ENCODE peak calls at places on chromosomes 16 and 17, in five cellular contexts. J, Z, W, T and U are unnamed samples.

GRCh38 chr17:74372426-74372825 is 5.1 kb downstream of the GPR142 start:
- DNase-seq in J (no peak), Z (no peak), W (no peak), T (no peak), U (no peak)

GRCh38 chr16:19169081-19169639 is 1.1 kb downstream of the SYT17 start:
- DNase-seq in J (no peak), Z (no peak), W (no peak), T (no peak), U (no peak)

GRCh38 chr16:81657731-81658130 is 121.4 kb upstream of the PLCG2 start:
- DNase-seq in J (no peak), Z (peak; percentile 85), W (no peak), T (peak; percentile 35), U (no peak)

GRCh38 chr17:9825751-9826150 is at the start of gene GLP2R:
- DNase-seq in J (no peak), Z (peak; percentile 75), W (no peak), T (no peak), U (no peak)

GRCh38 chr16:983044-984030 is 1.8 kb downstream of the SOX8 start:
- DNase-seq in J (no peak), Z (no peak), W (no peak), T (no peak), U (no peak)

GRCh38 chr17:77370536-77370935 is 229.8 kb downstream of the SEC14L1 start:
- DNase-seq in J (no peak), Z (peak; percentile 66), W (no peak), T (no peak), U (no peak)

GRCh38 chr16:58249388-58249779 is 45.4 kb downstream of the PRSS54 start:
- DNase-seq in J (no peak), Z (no peak), W (no peak), T (no peak), U (no peak)

GRCh38 chr16:81873843-81874752 is 95.0 kb downstream of the PLCG2 start:
- DNase-seq in J (peak; percentile 73), Z (no peak), W (peak; percentile 45), T (peak; percentile 62), U (peak; percentile 58)

GRCh38 chr16:56931253-56931768 is 631 bp upstream of the HERPUD1 start:
- DNase-seq in J (no peak), Z (no peak), W (no peak), T (no peak), U (no peak)

GRCh38 chr17:3835410-3836229 is 10.4 kb downstream of the NCBP3 start:
- DNase-seq in J (no peak), Z (no peak), W (no peak), T (no peak), U (peak; percentile 14)

GRCh38 chr17:49501496-49501895 is 6.4 kb downstream of the NGFR start:
- DNase-seq in J (no peak), Z (no peak), W (no peak), T (no peak), U (peak; percentile 87)

GRCh38 chr16:30416624-30417298 is 9.4 kb downstream of the ZNF771 start:
- DNase-seq in J (no peak), Z (no peak), W (no peak), T (no peak), U (no peak)

GRCh38 chr17:32648450-32648849 is 161.7 kb downstream of the CDK5R1 start:
- DNase-seq in J (no peak), Z (no peak), W (no peak), T (no peak), U (no peak)

GRCh38 chr16:82181456-82182185 is 11.6 kb upstream of the MPHOSPH6 start:
- DNase-seq in J (no peak), Z (no peak), W (no peak), T (no peak), U (no peak)

GRCh38 chr17:2776589-2777241 is 19.5 kb upstream of the RAP1GAP2 start:
- DNase-seq in J (no peak), Z (no peak), W (no peak), T (no peak), U (no peak)

GRCh38 chr16:9612267-9612666 is 520.8 kb downstream of the HAPSTR1 start:
- DNase-seq in J (no peak), Z (no peak), W (no peak), T (peak; percentile 0), U (no peak)

GRCh38 chr17:50934672-50935200 is 68.6 kb upstream of the TOB1 start:
- DNase-seq in J (no peak), Z (no peak), W (no peak), T (no peak), U (no peak)

GRCh38 chr17:63790057-63790456 is 16.1 kb downstream of the DDX42 start:
- DNase-seq in J (no peak), Z (no peak), W (no peak), T (no peak), U (no peak)

GRCh38 chr17:47244697-47245096 is 8.9 kb upstream of the ITGB3 start:
- DNase-seq in J (no peak), Z (no peak), W (no peak), T (no peak), U (no peak)

GRCh38 chr16:75559564-75560372 is 3.7 kb upstream of the TMEM231 start:
- DNase-seq in J (no peak), Z (no peak), W (no peak), T (peak; percentile 82), U (peak; percentile 28)

GRCh38 chr16:83954577-83955016 is 1.6 kb downstream of the OSGIN1 start:
- DNase-seq in J (no peak), Z (peak; percentile 82), W (peak; percentile 48), T (peak; percentile 40), U (peak; percentile 35)

GRCh38 chr16:75372236-75372856 is 61.0 kb downstream of the CFDP1 start:
- DNase-seq in J (no peak), Z (no peak), W (peak; percentile 43), T (peak; percentile 71), U (no peak)

GRCh38 chr16:23608194-23608593 is 12.1 kb upstream of the NDUFAB1 start:
- DNase-seq in J (no peak), Z (no peak), W (peak; percentile 63), T (peak; percentile 48), U (peak; percentile 84)

GRCh38 chr16:67000384-67001158 is 12.2 kb downstream of the CES4A start:
- DNase-seq in J (peak; percentile 91), Z (peak; percentile 86), W (no peak), T (peak; percentile 37), U (peak; percentile 27)

GRCh38 chr17:29390856-29391631 is 881 bp downstream of the TAOK1 start:
- DNase-seq in J (no peak), Z (no peak), W (no peak), T (peak; percentile 64), U (peak; percentile 38)

GRCh38 chr17:1197781-1198490 is 18.2 kb upstream of the ABR start:
- DNase-seq in J (peak; percentile 91), Z (peak; percentile 92), W (no peak), T (peak; percentile 64), U (no peak)

GRCh38 chr16:57245472-57246113 is 534 bp downstream of the ARL2BP start:
- DNase-seq in J (peak; percentile 82), Z (peak; percentile 74), W (no peak), T (peak; percentile 26), U (no peak)

GRCh38 chr16:22938647-22939046 is 124.7 kb downstream of the HS3ST2 start:
- DNase-seq in J (no peak), Z (no peak), W (peak; percentile 11), T (no peak), U (peak; percentile 2)

GRCh38 chr17:45001310-45001709 is 33.2 kb upstream of the C1QL1 start:
- DNase-seq in J (no peak), Z (no peak), W (no peak), T (no peak), U (no peak)

GRCh38 chr16:74448990-74449389 is 27.7 kb upstream of the CLEC18B start:
- DNase-seq in J (no peak), Z (peak; percentile 87), W (peak; percentile 94), T (peak; percentile 83), U (peak; percentile 93)

GRCh38 chr17:74042744-74043486 is 160.6 kb upstream of the RPL38 start:
- DNase-seq in J (no peak), Z (peak; percentile 70), W (peak; percentile 50), T (peak; percentile 72), U (peak; percentile 93)

GRCh38 chr17:80111702-80112470 is 10.5 kb downstream of the GAA start:
- DNase-seq in J (no peak), Z (no peak), W (no peak), T (no peak), U (no peak)
- TF ChIP-seq CTCF in J (no peak), Z (no peak), W (no peak), T (no peak), U (no peak)

DNA sequence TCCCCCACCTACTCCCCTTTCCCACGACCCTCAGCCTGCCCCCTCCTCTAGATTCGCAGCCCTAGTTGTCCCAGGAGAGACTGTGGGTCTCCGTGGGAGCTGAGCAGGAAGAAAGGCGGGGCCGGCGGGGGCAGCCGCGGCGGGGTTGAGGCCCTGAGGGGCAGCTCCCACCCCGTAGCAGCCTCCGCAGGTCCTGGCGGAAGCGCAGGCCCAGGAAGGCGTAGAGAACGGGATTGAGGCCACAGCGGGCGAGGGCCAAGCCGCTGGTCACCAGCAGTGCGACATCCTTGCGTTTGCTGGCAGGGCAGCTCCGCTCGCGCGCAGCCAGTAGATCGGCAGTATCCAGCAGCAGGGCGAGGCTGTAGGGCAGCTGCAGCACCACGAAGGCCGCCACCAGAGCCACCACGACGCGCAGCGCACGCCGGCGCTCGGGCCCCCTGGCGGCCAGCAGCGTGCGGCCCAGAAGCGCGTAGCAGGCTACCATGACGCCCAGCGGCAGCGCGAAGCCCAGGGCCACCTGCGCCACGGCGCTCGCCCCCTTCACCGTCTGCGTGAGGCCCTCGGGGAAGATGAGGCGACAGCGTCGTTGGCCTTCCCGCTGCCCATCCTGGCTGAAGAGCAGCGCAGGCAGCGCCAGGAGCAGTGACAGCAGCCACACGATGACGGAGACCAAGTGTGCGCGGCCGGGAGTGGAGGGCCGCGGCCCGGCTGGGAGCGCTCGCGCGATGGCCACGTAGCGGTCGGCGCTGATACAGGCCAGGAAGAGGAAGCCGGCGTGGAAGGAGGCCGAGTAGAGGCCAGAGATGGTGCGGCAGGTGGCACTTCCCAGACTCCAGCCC is 1.9 kb downstream of the CCR10 start:
- DNase-seq in J (peak; percentile 90), Z (peak; percentile 89), W (peak; percentile 76), T (peak; percentile 75), U (peak; percentile 74)
- TF ChIP-seq CTCF in J (peak; percentile 92), Z (peak; percentile 92), W (peak; percentile 94), T (peak; percentile 48), U (peak; percentile 76)

GRCh38 chr16:50674831-50675230 is 6.3 kb downstream of the SNX20 start:
- DNase-seq in J (no peak), Z (no peak), W (no peak), T (no peak), U (no peak)

GRCh38 chr16:50676684-50677225 is 4.4 kb downstream of the SNX20 start:
- DNase-seq in J (no peak), Z (no peak), W (no peak), T (no peak), U (no peak)

GRCh38 chr16:50679266-50679665 is 1.8 kb downstream of the SNX20 start:
- DNase-seq in J (no peak), Z (no peak), W (no peak), T (no peak), U (no peak)

GRCh38 chr16:50675686-50676610 is 5.2 kb downstream of the SNX20 start:
- DNase-seq in J (peak; percentile 79), Z (no peak), W (no peak), T (no peak), U (no peak)

GRCh38 chr16:50677351-50677750 is 3.8 kb downstream of the SNX20 start:
- DNase-seq in J (no peak), Z (no peak), W (no peak), T (no peak), U (no peak)
- TF ChIP-seq CTCF in J (peak; percentile 43), Z (no peak), W (peak; percentile 65), T (peak; percentile 43), U (peak; percentile 36)

GRCh38 chr17:43533699-43534098 is 12.4 kb downstream of the ETV4 start:
- DNase-seq in J (peak; percentile 38), Z (no peak), W (no peak), T (no peak), U (no peak)
- TF ChIP-seq CTCF in J (no peak), Z (no peak), W (peak; percentile 17), T (peak; percentile 17), U (no peak)